ENCODE peak calls at places on chromosomes 6 and 20, in four cellular contexts. B is heart left ventricle, V is IMR-90, O is esophagus squamous epithelium. K is an unnamed sample.

GRCh38 chr6:82017316-82017715 is 230.2 kb downstream of the IBTK start:
- DNase-seq in B (no peak), O (no peak), V (peak; percentile 75), K (no peak)

GRCh38 chr20:45039470-45039811 is 61.5 kb downstream of the KCNS1 start:
- DNase-seq in B (no peak), O (no peak), V (no peak), K (no peak)

GRCh38 chr6:33761922-33762629 is 15.4 kb upstream of the IP6K3 start:
- DNase-seq in B (peak; percentile 88), V (peak; percentile 32), O (no peak), K (peak; percentile 53)

GRCh38 chr20:62365814-62366369 is 1.2 kb downstream of the LAMA5 start:
- DNase-seq in O (no peak), V (no peak), B (peak; percentile 72), K (peak; percentile 24)

GRCh38 chr6:148027201-148027600 is 315.4 kb upstream of the SASH1 start:
- DNase-seq in V (no peak), B (no peak), O (no peak), K (no peak)

GRCh38 chr20:56573989-56574388 is 40.9 kb downstream of the FAM209B start:
- DNase-seq in O (no peak), V (no peak), B (no peak), K (no peak)

GRCh38 chr6:139939189-139939979 is 564.9 kb upstream of the CITED2 start:
- DNase-seq in V (no peak), O (no peak), B (no peak), K (no peak)

GRCh38 chr6:144602523-144603180 is 317.5 kb downstream of the UTRN start:
- DNase-seq in O (no peak), B (no peak), V (no peak), K (no peak)

GRCh38 chr6:1244278-1244677 is 67.6 kb upstream of the FOXQ1 start:
- DNase-seq in O (no peak), B (no peak), V (no peak), K (no peak)

GRCh38 chr6:128713461-128713860 is 169.5 kb upstream of the LAMA2 start:
- DNase-seq in B (no peak), V (peak; percentile 78), O (no peak), K (no peak)

GRCh38 chr20:24993337-24994185 is 1.0 kb upstream of the APMAP start:
- DNase-seq in O (no peak), B (no peak), V (peak; percentile 57), K (peak; percentile 24)

DNA sequence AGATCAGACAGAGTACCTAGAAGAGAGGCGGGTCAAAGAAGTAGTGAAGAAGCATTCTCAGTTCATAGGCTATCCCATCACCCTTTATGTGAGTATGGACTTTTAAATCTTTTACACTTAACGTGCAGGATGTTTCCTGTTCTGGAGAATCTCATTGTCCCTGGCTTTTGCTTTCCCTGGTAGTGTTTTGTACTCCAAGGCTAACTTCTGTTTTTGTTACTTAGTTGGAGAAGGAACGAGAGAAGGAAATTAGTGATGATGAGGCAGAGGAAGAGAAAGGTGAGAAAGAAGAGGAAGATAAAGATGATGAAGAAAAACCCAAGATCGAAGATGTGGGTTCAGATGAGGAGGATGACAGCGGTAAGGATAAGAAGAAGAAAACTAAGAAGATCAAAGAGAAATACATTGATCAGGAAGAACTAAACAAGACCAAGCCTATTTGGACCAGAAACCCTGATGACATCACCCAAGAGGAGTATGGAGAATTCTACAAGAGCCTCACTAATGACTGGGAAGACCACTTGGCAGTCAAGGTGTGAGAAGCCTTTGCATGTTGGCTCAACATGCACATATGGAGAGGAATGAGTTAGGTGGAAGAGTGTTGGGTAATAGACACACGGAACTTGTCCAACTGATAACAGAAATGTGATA is 3.3 kb downstream of the HSP90AB1 start:
- DNase-seq in B (no peak), O (no peak), V (no peak), K (peak; percentile 37)
- TF ChIP-seq POLR2A in B (no peak), O (no peak), V (no peak), K (no peak)

GRCh38 chr6:19603716-19604115 is 233.5 kb upstream of the ID4 start:
- DNase-seq in O (no peak), B (no peak), V (no peak), K (no peak)

GRCh38 chr6:19608546-19608945 is 228.6 kb upstream of the ID4 start:
- DNase-seq in B (no peak), O (no peak), V (no peak), K (no peak)

GRCh38 chr6:19602614-19603013 is 234.6 kb upstream of the ID4 start:
- DNase-seq in O (no peak), B (no peak), V (no peak), K (no peak)

GRCh38 chr6:19610260-19610659 is 226.9 kb upstream of the ID4 start:
- DNase-seq in V (no peak), O (no peak), B (no peak), K (no peak)

GRCh38 chr6:19605624-19606023 is 231.5 kb upstream of the ID4 start:
- DNase-seq in V (no peak), B (no peak), O (no peak), K (no peak)
- TF ChIP-seq POLR2A in V (no peak), B (no peak), O (no peak), K (no peak)

GRCh38 chr20:14337400-14338171 is at the start of gene FLRT3:
- DNase-seq in O (no peak), V (peak; percentile 96), B (no peak), K (peak; percentile 12)
- TF ChIP-seq POLR2A in O (peak; percentile 94), V (peak; percentile 66), B (no peak), K (no peak)

DNA sequence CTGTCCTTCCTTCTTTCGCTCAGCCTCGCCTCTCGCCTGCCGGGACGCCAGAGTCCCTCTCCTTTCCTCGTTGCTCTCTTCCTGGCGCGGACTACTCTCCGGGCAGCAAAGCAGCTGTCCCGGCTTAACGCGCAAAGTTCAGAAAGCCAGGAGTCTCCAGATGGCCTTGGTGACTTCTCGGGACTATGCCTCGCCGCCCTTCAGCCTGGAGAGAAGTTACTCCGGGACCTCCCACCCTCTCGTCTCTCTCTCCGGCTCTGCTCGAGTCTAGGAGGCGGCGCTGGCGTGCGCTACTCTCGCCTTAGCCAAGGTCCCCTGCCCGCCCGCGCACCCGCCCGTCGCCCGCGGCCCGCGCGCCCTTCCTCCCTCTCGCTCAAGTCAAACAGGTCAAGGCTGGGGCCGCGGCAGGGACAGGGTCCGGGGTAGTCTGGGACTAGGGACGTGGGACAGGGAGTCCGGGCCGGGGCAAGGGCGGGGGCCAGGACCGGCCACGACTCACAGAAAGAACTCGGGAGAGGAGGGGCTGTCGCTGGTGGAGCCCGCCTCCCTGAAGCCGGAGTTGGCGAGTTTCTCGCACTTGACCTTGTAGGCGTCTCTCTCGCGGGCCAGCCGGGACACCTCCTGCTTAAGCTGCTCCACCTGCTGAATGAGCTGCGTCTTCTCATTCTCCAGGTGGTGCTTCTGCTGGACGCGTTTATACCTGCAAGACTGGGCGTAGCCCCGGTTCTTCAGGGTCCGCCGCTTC is 1.5 kb downstream of the MAFB start:
- DNase-seq in O (no peak), V (no peak), B (peak; percentile 83), K (no peak)
- TF ChIP-seq POLR2A in O (no peak), V (no peak), B (no peak), K (no peak)

DNA sequence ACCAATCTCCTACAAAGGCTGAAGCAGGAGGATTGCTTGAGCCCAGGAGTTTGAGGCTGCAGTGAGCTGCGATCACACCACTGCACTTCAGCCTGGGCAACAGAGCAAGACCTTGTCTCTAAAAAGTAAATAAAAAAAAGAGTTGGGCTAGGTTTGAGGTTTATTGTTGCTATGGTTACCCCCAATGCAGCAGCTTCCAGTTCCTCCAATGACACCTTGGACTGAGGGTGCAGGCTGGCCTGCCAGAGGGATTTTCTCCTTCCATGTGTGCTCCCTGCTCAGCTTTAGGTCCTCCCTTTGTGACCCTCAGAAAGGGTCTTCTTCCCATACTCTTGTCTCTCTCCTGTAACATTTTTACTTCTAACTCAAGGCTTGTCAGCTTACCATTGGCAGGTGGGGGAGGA is 10.6 kb upstream of the TBC1D20 start:
- DNase-seq in V (no peak), B (no peak), O (no peak), K (no peak)
- TF ChIP-seq POLR2A in V (no peak), B (no peak), O (no peak), K (no peak)

GRCh38 chr20:6160736-6161135 is 37.9 kb upstream of the FERMT1 start:
- DNase-seq in O (no peak), V (no peak), B (no peak), K (no peak)

GRCh38 chr20:6169251-6169650 is 46.4 kb upstream of the FERMT1 start:
- DNase-seq in V (peak; percentile 12), O (no peak), B (no peak), K (peak; percentile 2)

GRCh38 chr20:6162239-6162638 is 39.4 kb upstream of the FERMT1 start:
- DNase-seq in B (peak; percentile 64), V (no peak), O (no peak), K (no peak)

GRCh38 chr20:6164421-6165341 is 41.9 kb upstream of the FERMT1 start:
- DNase-seq in B (peak; percentile 69), V (no peak), O (no peak), K (no peak)
- TF ChIP-seq POLR2A in B (no peak), V (no peak), O (no peak), K (no peak)

DNA sequence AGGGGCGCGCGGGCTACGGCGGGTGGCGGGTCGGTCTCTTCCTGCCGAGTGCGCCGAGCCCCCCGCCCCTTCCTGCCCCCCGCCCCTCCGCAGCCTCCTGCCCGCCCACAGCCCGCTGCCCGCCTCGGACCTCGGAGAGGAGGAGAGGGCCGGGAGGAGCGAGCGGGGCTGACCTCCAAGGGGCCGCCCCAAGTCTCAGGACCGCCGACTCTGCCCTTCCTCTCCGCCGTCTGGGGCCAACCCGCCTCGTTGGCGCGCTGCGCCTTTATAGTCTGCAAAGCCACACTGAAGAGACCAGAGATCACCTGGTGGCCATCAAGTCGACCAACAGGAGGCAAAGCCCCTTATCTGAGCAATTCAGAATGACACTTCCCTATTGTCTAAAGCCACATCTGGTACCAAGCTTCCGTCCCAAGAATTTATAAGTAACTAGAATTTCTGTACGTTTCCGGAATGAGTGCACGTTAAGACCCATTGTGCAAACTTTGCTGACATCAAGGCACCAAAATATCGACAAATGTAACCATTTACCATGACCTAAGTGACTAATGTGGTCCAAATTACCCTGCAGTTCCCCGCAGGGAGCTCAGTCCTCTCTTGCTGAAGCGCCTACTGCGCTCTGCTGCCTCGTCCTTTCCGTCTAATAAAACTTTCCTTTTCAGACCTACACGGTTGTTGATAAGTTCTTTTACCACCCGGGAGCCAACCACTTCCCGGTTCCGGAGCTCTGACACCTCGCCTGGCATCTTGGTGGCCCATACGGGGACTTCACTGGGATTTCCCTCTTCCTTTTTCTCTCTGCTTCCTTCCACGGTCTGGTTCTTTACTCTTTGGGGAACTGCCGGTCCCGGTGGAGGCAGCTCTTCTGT is at the start of gene CPXM1:
- DNase-seq in B (no peak), V (no peak), O (no peak), K (no peak)
- TF ChIP-seq POLR2A in B (no peak), V (no peak), O (no peak), K (no peak)